ENCODE peak calls at places on chromosomes 11 and 22, in ten cellular contexts. Q, H, V, X, B, N, Y, L, O and D are unnamed samples.

GRCh38 chr22:42317691-42318547 is 47.5 kb upstream of the TCF20 start:
- DNase-seq in Q (no peak), H (no peak), V (no peak), X (no peak), B (no peak), N (no peak), Y (no peak), L (no peak), O (no peak), D (peak)

GRCh38 chr11:8786933-8787332 is 104.3 kb downstream of the RPL27A start:
- DNase-seq in Q (no peak), H (no peak), V (no peak), X (peak), B (no peak), N (no peak), Y (no peak), L (no peak), O (no peak), D (no peak)

GRCh38 chr11:19576054-19576453 is 136.6 kb upstream of the NAV2 start:
- DNase-seq in Q (no peak), H (no peak), V (no peak), X (no peak), B (no peak), N (no peak), Y (no peak), L (no peak), O (no peak), D (no peak)

GRCh38 chr11:44852159-44852707 is 98.5 kb downstream of the TP53I11 start:
- DNase-seq in Q (peak), H (no peak), V (no peak), X (no peak), B (no peak), N (no peak), Y (no peak), L (no peak), O (no peak), D (no peak)

GRCh38 chr11:13891911-13892310 is 70.6 kb upstream of the SPON1 start:
- DNase-seq in Q (no peak), H (no peak), V (no peak), X (peak), B (no peak), N (no peak), Y (no peak), L (no peak), O (no peak), D (peak)

GRCh38 chr11:131977231-131977630 is 606.8 kb downstream of the NTM start:
- DNase-seq in Q (peak), H (no peak), V (peak), X (peak), B (no peak), N (no peak), Y (no peak), L (peak), O (peak), D (no peak)

GRCh38 chr22:30649430-30650007 is 13.9 kb downstream of the SLC35E4 start:
- DNase-seq in Q (peak), H (no peak), V (peak), X (peak), B (no peak), N (peak), Y (peak), L (no peak), O (peak), D (no peak)

GRCh38 chr11:2975594-2975993 is 16.5 kb downstream of the NAP1L4 start:
- DNase-seq in Q (peak), H (no peak), V (peak), X (peak), B (no peak), N (no peak), Y (peak), L (no peak), O (peak), D (peak)

GRCh38 chr22:44024288-44024908 is at the start of gene PARVB:
- DNase-seq in Q (peak), H (peak), V (no peak), X (peak), B (no peak), N (peak), Y (peak), L (peak), O (no peak), D (no peak)

GRCh38 chr11:122173587-122173986 is 57.6 kb upstream of the BLID start:
- DNase-seq in Q (peak), H (no peak), V (no peak), X (no peak), B (no peak), N (no peak), Y (no peak), L (no peak), O (no peak), D (no peak)

GRCh38 chr22:25402501-25403283 is 161.8 kb upstream of the GRK3 start:
- DNase-seq in Q (peak), H (no peak), V (peak), X (peak), B (no peak), N (no peak), Y (no peak), L (no peak), O (no peak), D (no peak)

GRCh38 chr22:20885557-20886323 is 26.9 kb downstream of the SNAP29 start:
- DNase-seq in Q (peak), H (peak), V (peak), X (peak), B (peak), N (no peak), Y (peak), L (peak), O (peak), D (peak)

GRCh38 chr11:44823006-44823405 is 96.2 kb downstream of the TSPAN18 start:
- DNase-seq in Q (no peak), H (peak), V (no peak), X (no peak), B (no peak), N (no peak), Y (no peak), L (no peak), O (no peak), D (no peak)

GRCh38 chr11:75597636-75598035 is 35.6 kb downstream of the SERPINH1 start:
- DNase-seq in Q (peak), H (no peak), V (no peak), X (peak), B (no peak), N (no peak), Y (no peak), L (peak), O (peak), D (peak)

GRCh38 chr11:112903310-112903709 is 57.9 kb upstream of the NCAM1 start:
- DNase-seq in Q (no peak), H (no peak), V (peak), X (no peak), B (no peak), N (no peak), Y (no peak), L (no peak), O (no peak), D (no peak)

GRCh38 chr11:121595717-121596156 is 143.0 kb upstream of the SORL1-AS1 start:
- DNase-seq in Q (peak), H (no peak), V (peak), X (peak), B (no peak), N (no peak), Y (no peak), L (no peak), O (peak), D (no peak)

GRCh38 chr11:76577199-76577920 is 93.2 kb downstream of the LRRC32 start:
- DNase-seq in Q (peak), H (no peak), V (peak), X (peak), B (peak), N (no peak), Y (no peak), L (peak), O (peak), D (no peak)